ENCODE peak calls at places on chromosomes 7 and 10, in ten cellular contexts. I is fibroblast of pulmonary artery, C is B cell, B is uterus, M is H9, G is nephron progenitor cell, D is kidney epithelial cell, O is HCT116, F is MCF 10A, S is spleen. W is an unnamed sample.

GRCh38 chr7:122748195-122748594 is 45.5 kb upstream of the RNF148 start:
- DNase-seq in I (no peak), C (no peak), B (no peak), M (no peak), G (no peak), D (no peak), O (no peak), F (no peak), S (no peak), W (no peak)

GRCh38 chr10:104304346-104304745 is 33.9 kb downstream of the ITPRIP start:
- DNase-seq in I (no peak), C (no peak), B (no peak), M (no peak), G (no peak), D (no peak), O (no peak), F (no peak), S (no peak), W (no peak)

GRCh38 chr7:100865971-100866720 is 1.0 kb upstream of the TRIP6 start:
- DNase-seq in I (no peak), C (no peak), B (peak; percentile 79), M (no peak), G (no peak), D (no peak), O (peak; percentile 55), F (peak; percentile 83), S (peak; percentile 90), W (peak; percentile 85)

GRCh38 chr7:133650487-133651292 is 397.8 kb downstream of the EXOC4 start:
- DNase-seq in I (peak; percentile 53), C (no peak), B (no peak), M (no peak), G (no peak), D (no peak), O (no peak), F (peak; percentile 1), S (no peak), W (no peak)

GRCh38 chr10:17125316-17125715 is 4.3 kb downstream of the CUBN start:
- DNase-seq in I (no peak), C (no peak), B (no peak), M (no peak), G (no peak), D (no peak), O (no peak), F (no peak), S (no peak), W (no peak)

GRCh38 chr7:118372530-118372929 is 148.0 kb downstream of the ANKRD7 start:
- DNase-seq in I (peak; percentile 3), C (no peak), B (no peak), M (no peak), G (no peak), D (no peak), O (no peak), F (peak; percentile 10), S (no peak), W (no peak)

GRCh38 chr7:5437987-5438386 is 14.4 kb upstream of the TNRC18 start:
- DNase-seq in I (no peak), C (no peak), B (no peak), M (no peak), G (no peak), D (no peak), O (no peak), F (no peak), S (no peak), W (no peak)

GRCh38 chr7:104123786-104124185 is 84.0 kb downstream of the ORC5 start:
- DNase-seq in I (peak; percentile 22), C (no peak), B (no peak), M (no peak), G (no peak), D (no peak), O (no peak), F (peak; percentile 10), S (no peak), W (no peak)

GRCh38 chr10:119817991-119818888 is 54.4 kb downstream of the MCMBP start:
- DNase-seq in I (peak; percentile 52), C (no peak), B (peak; percentile 80), M (peak; percentile 100), G (peak; percentile 91), D (no peak), O (no peak), F (no peak), S (peak; percentile 75), W (peak; percentile 76)

GRCh38 chr10:122267849-122268737 is 3.0 kb upstream of the BTBD16 start:
- DNase-seq in I (peak; percentile 46), C (no peak), B (peak; percentile 41), M (peak; percentile 74), G (peak; percentile 77), D (no peak), O (peak; percentile 36), F (peak; percentile 49), S (peak; percentile 82), W (no peak)

GRCh38 chr10:122352817-122353525 is 21.5 kb upstream of the PLEKHA1 start:
- DNase-seq in I (no peak), C (no peak), B (no peak), M (no peak), G (no peak), D (no peak), O (no peak), F (no peak), S (no peak), W (no peak)

GRCh38 chr7:29156798-29157461 is 10.6 kb upstream of the CPVL start:
- DNase-seq in I (no peak), C (no peak), B (no peak), M (no peak), G (no peak), D (no peak), O (no peak), F (no peak), S (no peak), W (no peak)

GRCh38 chr10:124376411-124376810 is 42.3 kb downstream of the OAT start:
- DNase-seq in I (no peak), C (no peak), B (no peak), M (no peak), G (no peak), D (no peak), O (no peak), F (no peak), S (no peak), W (peak; percentile 34)

GRCh38 chr7:116510795-116511194 is 11.3 kb downstream of the CAV2 start:
- DNase-seq in I (no peak), C (no peak), B (no peak), M (no peak), G (no peak), D (no peak), O (no peak), F (no peak), S (no peak), W (no peak)

GRCh38 chr10:68576118-68576517 is 16.0 kb downstream of the TET1 start:
- DNase-seq in I (no peak), C (no peak), B (no peak), M (peak; percentile 69), G (peak; percentile 15), D (no peak), O (no peak), F (no peak), S (no peak), W (no peak)

DNA sequence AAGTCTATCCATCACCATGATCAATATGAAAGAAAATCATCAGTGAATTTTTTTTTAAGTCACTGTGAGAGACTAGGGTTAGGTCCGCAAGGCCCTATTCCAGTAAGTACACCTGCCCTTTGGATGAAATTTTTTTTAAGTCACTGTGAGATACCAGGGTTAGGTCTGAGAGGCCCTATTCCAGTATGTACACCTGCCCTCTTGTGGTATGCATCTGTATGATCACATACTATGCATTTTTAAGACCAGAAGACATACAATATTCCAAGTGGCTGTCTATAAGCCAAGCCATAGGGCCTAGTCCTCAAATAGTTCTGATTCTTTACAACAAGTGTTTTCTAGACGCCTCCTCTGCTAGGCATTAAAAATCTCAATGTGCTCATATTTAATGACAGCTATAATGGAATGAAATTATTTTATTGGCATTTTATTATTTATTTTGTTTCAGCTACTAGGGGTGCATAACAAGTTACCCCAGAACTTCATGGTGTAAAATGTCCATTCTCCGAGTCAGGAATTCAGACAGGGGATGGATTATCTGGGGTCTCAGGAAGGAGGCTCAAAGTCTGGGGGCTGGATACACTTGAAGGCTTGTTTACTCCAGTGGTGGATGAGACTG is 53.1 kb downstream of the TEX36 start:
- DNase-seq in I (peak; percentile 56), C (no peak), B (no peak), M (no peak), G (no peak), D (peak; percentile 4), O (peak; percentile 66), F (peak; percentile 63), S (no peak), W (no peak)
- TF ChIP-seq CTCF in I (peak; percentile 41), C (no peak), B (no peak), M (peak; percentile 43), G (peak; percentile 53), D (peak; percentile 54), O (peak; percentile 79), F (peak; percentile 49), S (no peak), W (peak; percentile 68)

GRCh38 chr7:146702898-146703297 is 586.3 kb downstream of the CNTNAP2 start:
- DNase-seq in I (no peak), C (no peak), B (no peak), M (no peak), G (no peak), D (no peak), O (no peak), F (no peak), S (no peak), W (no peak)
- TF ChIP-seq CTCF in I (no peak), C (no peak), B (no peak), M (no peak), G (no peak), D (no peak), O (no peak), F (no peak), S (no peak), W (no peak)

DNA sequence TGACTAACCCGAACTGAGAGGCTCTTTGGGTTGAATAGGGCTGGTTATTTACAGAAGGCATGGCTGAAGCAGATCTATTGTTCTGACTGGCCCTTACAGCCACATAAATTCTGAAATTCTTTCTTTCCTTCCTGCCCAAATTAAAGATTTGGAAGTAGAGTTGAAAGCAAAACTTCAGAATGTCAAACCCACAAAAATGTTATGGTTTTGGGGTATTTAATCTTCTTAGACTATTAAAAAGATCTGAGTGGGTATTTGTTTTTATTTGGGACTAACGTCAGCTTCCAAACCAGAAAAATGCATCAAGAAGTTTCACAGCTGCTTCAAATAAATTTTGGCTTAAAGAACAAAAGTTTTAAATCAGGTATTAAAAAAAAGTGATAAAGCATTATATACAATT is 124.5 kb downstream of the AHR start:
- DNase-seq in I (no peak), C (no peak), B (no peak), M (no peak), G (no peak), D (no peak), O (no peak), F (no peak), S (no peak), W (no peak)
- TF ChIP-seq CTCF in I (no peak), C (no peak), B (no peak), M (no peak), G (no peak), D (no peak), O (no peak), F (no peak), S (no peak), W (no peak)

DNA sequence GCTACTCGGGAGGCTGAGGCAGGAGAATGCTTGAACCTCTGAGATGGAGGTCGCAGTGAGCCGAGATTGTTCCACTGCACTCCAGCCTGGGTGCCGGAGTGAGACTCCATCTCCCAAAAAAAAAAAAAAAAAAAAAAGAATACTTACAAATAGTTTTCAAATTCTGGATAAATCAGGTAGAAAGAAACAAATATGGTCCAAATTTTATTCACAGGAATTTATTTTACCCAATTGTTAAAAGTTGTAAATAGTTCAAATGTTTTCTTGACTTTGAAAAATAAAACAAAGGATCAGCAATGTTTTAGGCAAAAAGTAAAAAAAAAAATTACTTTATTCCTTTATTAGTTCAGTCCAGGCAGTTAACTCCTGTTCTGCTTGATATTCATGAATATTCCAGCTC is 172.9 kb upstream of the NAMPT start:
- DNase-seq in I (no peak), C (no peak), B (no peak), M (no peak), G (no peak), D (no peak), O (no peak), F (no peak), S (no peak), W (no peak)
- TF ChIP-seq CTCF in I (no peak), C (no peak), B (no peak), M (no peak), G (no peak), D (no peak), O (no peak), F (no peak), S (no peak), W (no peak)

W was measured in RWPE2.